ENCODE peak calls at places on chromosomes 7 and 10, in seven cellular contexts. J is hepatocyte, K is body of pancreas, E is astrocyte, F is epithelial cell of esophagus, T is fibroblast of the aortic adventitia, I is lower leg skin. X is an unnamed sample.

GRCh38 chr10:123645615-123646014 is 20.5 kb upstream of the GPR26 start:
- DNase-seq in K (no peak), I (peak), E (no peak), T (no peak), J (no peak), F (no peak), X (no peak)

GRCh38 chr10:8473205-8473604 is 418.7 kb downstream of the GATA3 start:
- DNase-seq in F (peak), J (no peak), T (peak), E (peak), K (no peak), I (no peak), X (peak)

GRCh38 chr10:33327750-33328149 is 6.7 kb downstream of the NRP1 start:
- DNase-seq in T (peak), K (no peak), J (no peak), I (no peak), E (peak), F (peak), X (no peak)

GRCh38 chr7:45105588-45106188 is 5.8 kb downstream of the TBRG4 start:
- DNase-seq in T (no peak), I (no peak), J (no peak), F (no peak), E (no peak), K (no peak), X (no peak)

GRCh38 chr10:104254493-104255243 is at the start of gene GSTO1:
- DNase-seq in J (peak), K (peak), T (peak), E (peak), F (peak), I (peak), X (peak)

GRCh38 chr7:90167361-90167760 is 13.1 kb downstream of the STEAP1 start:
- DNase-seq in I (no peak), F (no peak), J (no peak), T (no peak), E (no peak), K (no peak), X (no peak)

GRCh38 chr10:103769176-103769575 is 86.2 kb downstream of the SH3PXD2A start:
- DNase-seq in T (no peak), E (no peak), I (no peak), J (no peak), F (no peak), K (no peak), X (no peak)

GRCh38 chr10:11163990-11164805 is 146.5 kb downstream of the CELF2 start:
- DNase-seq in K (no peak), E (no peak), I (no peak), F (no peak), J (no peak), T (peak), X (no peak)

GRCh38 chr7:22317632-22318031 is 39.3 kb downstream of the RAPGEF5 start:
- DNase-seq in K (no peak), E (no peak), F (no peak), T (no peak), I (no peak), J (no peak), X (no peak)

GRCh38 chr7:80018941-80019808 is 115.5 kb upstream of the GNAI1 start:
- DNase-seq in F (peak), J (peak), K (peak), T (peak), E (peak), I (no peak), X (peak)

GRCh38 chr7:5528071-5528814 is 104.6 kb upstream of the TNRC18 start:
- DNase-seq in T (peak), E (no peak), F (peak), I (peak), K (peak), J (no peak), X (peak)

GRCh38 chr7:5528815-5529442 is 105.3 kb upstream of the TNRC18 start:
- DNase-seq in I (no peak), E (no peak), K (peak), T (no peak), J (no peak), F (no peak), X (no peak)

GRCh38 chr7:5525271-5526189 is 101.9 kb upstream of the TNRC18 start:
- DNase-seq in T (peak), F (peak), K (peak), E (no peak), I (no peak), J (peak), X (peak)

GRCh38 chr7:5523052-5523711 is 99.5 kb upstream of the TNRC18 start:
- DNase-seq in K (peak), E (no peak), T (peak), J (peak), F (peak), I (no peak), X (peak)

GRCh38 chr7:5526190-5527037 is 102.8 kb upstream of the TNRC18 start:
- DNase-seq in F (peak), K (peak), I (peak), E (no peak), J (peak), T (peak), X (peak)
- H3K4me3 ChIP-seq in F (no peak), K (no peak), I (no peak), E (peak), J (no peak), T (peak), X (peak)

DNA sequence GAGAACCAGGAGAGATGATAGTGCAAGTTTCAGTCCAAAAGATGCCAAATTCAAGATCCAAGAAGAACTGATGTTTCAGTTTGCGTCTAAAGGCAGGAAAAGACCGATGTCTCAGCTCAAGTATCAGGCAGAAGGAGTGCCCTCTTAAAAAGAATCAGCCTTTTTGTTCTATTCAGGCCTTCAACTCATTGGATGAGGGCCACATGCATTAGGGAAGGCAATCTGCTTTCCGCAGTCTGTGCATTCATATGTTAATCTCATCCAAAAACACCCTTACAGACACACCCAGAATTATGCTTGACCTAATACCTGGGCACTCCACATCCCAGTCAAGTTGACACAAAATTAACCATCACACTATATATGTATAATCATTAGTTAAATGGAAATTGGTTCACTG is 45.2 kb downstream of the DNAJB9 start:
- DNase-seq in K (no peak), E (no peak), T (no peak), F (no peak), I (no peak), J (no peak), X (no peak)
- TF ChIP-seq CTCF in K (no peak), E (no peak), T (no peak), F (no peak), I (no peak), J (no peak), X (no peak)

DNA sequence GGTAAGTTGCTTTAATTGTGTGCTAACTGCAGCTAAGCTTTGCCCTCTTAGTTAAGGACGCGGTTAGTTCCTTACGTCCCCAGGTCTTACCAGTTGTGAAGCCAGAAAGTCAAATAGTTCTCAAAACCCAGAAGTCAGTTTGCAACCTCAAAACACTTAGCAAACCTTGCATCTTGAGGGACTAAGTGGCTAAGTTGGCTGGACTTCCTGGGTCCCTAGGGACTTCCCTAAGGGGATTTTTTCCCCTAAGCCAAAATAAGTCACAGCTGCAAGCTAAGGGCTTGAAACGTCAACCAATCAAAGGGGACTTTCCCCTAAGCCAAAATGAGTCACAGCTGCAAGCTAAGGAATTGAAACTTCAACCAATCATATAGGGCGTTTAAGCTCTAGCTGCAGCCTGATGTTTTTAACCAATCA is 36.2 kb upstream of the HECW1 start:
- DNase-seq in I (no peak), E (no peak), K (no peak), F (no peak), J (no peak), T (peak), X (peak)
- H3K4me3 ChIP-seq in I (no peak), E (no peak), K (no peak), F (no peak), J (no peak), T (no peak), X (no peak)

DNA sequence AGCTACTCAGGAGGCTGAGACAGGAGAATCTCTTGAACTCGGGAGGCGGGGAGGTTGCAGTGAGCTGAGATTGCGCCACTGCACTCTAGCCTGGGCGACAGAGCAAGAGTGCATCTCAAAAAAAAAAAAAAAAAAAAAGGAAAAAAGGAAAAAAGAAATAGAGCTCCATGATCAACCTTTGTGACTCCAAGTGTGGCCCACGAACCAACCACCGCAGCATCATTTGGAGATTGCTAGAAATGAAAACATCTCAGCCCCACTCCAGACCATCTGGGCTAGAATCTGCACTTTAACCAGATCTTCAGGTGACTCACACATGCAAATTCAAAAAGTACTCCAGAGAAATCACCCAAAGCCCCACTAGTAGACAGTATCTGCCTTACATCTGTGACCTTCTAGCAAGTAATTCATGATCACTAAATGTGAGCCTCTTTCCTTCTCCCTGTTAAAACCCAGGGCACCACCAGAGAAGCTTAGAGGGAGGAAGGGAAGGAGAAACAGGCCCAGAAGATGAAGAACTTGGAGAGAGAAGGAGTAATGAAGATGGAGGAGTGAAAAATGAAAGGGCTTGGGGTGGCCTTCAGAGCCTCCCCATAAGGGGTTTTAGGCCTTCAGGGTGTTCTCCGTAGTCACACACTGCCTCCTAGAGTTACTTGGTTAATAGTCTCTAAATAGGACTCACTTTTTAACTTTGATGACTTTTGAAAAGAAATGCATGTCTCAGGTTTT is 94.1 kb downstream of the SLC37A3 start:
- DNase-seq in F (peak), J (no peak), T (peak), E (no peak), I (peak), K (no peak), X (peak)
- TF ChIP-seq CTCF in F (peak), J (peak), T (no peak), E (no peak), I (no peak), K (no peak), X (peak)

DNA sequence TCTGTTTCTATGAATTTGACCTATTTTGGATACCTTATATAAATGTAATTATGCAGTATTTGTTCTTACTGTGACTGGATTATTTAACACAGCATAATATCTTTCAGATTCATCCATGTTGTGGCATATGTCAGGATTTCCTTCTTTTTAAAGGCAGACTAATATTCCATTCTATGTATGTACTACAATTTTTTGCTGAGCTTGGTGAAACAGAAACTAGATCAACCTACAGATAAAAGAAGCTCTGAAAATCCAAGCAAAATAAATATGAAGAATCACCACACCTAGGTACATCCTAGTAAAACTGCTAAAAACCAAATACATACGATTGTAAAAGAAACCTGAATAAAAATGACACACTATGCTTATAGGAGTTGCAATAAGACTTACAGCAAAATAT is 300.5 kb downstream of the HTR7 start:
- DNase-seq in E (no peak), I (no peak), F (no peak), J (no peak), T (no peak), K (no peak), X (no peak)
- H3K4me3 ChIP-seq in E (no peak), I (no peak), F (no peak), J (no peak), T (no peak), K (no peak), X (no peak)

X was measured in cardiac fibroblast.